ENCODE peak calls at places on chromosomes 3 and 15, in seven cellular contexts. One of them, this sample, is unnamed.

GRCh38 chr3:18389108-18389733 is 35.9 kb downstream of the SATB1 start:
- DNase-seq in GM12865: peak
- DNase-seq in NB4: peak
- DNase-seq in fibroblast of lung: no peak
- DNase-seq in mesothelial cell of epicardium: no peak
- DNase-seq in CD14-positive monocyte: no peak
- DNase-seq in AG09319: no peak
- DNase-seq in this sample: peak

GRCh38 chr3:12954891-12955650 is 113.7 kb upstream of the RPL32 start:
- DNase-seq in GM12865: peak
- DNase-seq in CD14-positive monocyte: peak
- DNase-seq in mesothelial cell of epicardium: no peak
- DNase-seq in NB4: peak
- DNase-seq in fibroblast of lung: peak
- DNase-seq in AG09319: no peak
- DNase-seq in this sample: peak

GRCh38 chr3:13795816-13796215 is 84.1 kb downstream of the WNT7A start:
- DNase-seq in mesothelial cell of epicardium: no peak
- DNase-seq in NB4: no peak
- DNase-seq in CD14-positive monocyte: no peak
- DNase-seq in GM12865: no peak
- DNase-seq in fibroblast of lung: no peak
- DNase-seq in AG09319: no peak
- DNase-seq in this sample: no peak

GRCh38 chr3:126342991-126343661 is 14.1 kb downstream of the KLF15 start:
- DNase-seq in fibroblast of lung: no peak
- DNase-seq in CD14-positive monocyte: no peak
- DNase-seq in AG09319: no peak
- DNase-seq in mesothelial cell of epicardium: peak
- DNase-seq in GM12865: no peak
- DNase-seq in NB4: peak
- DNase-seq in this sample: no peak

GRCh38 chr3:58422756-58423324 is 10.8 kb downstream of the PDHB start:
- DNase-seq in AG09319: no peak
- DNase-seq in NB4: peak
- DNase-seq in fibroblast of lung: peak
- DNase-seq in CD14-positive monocyte: no peak
- DNase-seq in mesothelial cell of epicardium: no peak
- DNase-seq in GM12865: no peak
- DNase-seq in this sample: no peak

GRCh38 chr3:195187609-195188529 is 83.1 kb downstream of the XXYLT1 start:
- DNase-seq in AG09319: no peak
- DNase-seq in fibroblast of lung: peak
- DNase-seq in GM12865: no peak
- DNase-seq in CD14-positive monocyte: no peak
- DNase-seq in NB4: no peak
- DNase-seq in mesothelial cell of epicardium: no peak
- DNase-seq in this sample: no peak

GRCh38 chr15:63226155-63226883 is 36.9 kb downstream of the RAB8B start:
- DNase-seq in NB4: peak
- DNase-seq in CD14-positive monocyte: no peak
- DNase-seq in mesothelial cell of epicardium: no peak
- DNase-seq in GM12865: no peak
- DNase-seq in AG09319: no peak
- DNase-seq in fibroblast of lung: no peak
- DNase-seq in this sample: no peak

GRCh38 chr15:90261811-90262210 is 3.7 kb upstream of the NGRN start:
- DNase-seq in NB4: no peak
- DNase-seq in AG09319: no peak
- DNase-seq in GM12865: no peak
- DNase-seq in mesothelial cell of epicardium: no peak
- DNase-seq in fibroblast of lung: peak
- DNase-seq in CD14-positive monocyte: no peak
- DNase-seq in this sample: no peak

GRCh38 chr3:192917508-192918274 is at the start of gene MB21D2:
- DNase-seq in AG09319: no peak
- DNase-seq in CD14-positive monocyte: no peak
- DNase-seq in GM12865: peak
- DNase-seq in mesothelial cell of epicardium: peak
- DNase-seq in NB4: peak
- DNase-seq in fibroblast of lung: peak
- DNase-seq in this sample: peak

GRCh38 chr3:197460002-197460401 is 95.8 kb downstream of the BDH1 start:
- DNase-seq in GM12865: no peak
- DNase-seq in mesothelial cell of epicardium: no peak
- DNase-seq in CD14-positive monocyte: no peak
- DNase-seq in AG09319: no peak
- DNase-seq in NB4: no peak
- DNase-seq in fibroblast of lung: no peak
- DNase-seq in this sample: no peak

GRCh38 chr3:197456271-197457091 is 99.3 kb downstream of the BDH1 start:
- DNase-seq in fibroblast of lung: peak
- DNase-seq in NB4: peak
- DNase-seq in CD14-positive monocyte: peak
- DNase-seq in GM12865: peak
- DNase-seq in AG09319: peak
- DNase-seq in mesothelial cell of epicardium: peak
- DNase-seq in this sample: peak

GRCh38 chr3:197460639-197461038 is 95.1 kb downstream of the BDH1 start:
- DNase-seq in NB4: no peak
- DNase-seq in CD14-positive monocyte: no peak
- DNase-seq in fibroblast of lung: no peak
- DNase-seq in mesothelial cell of epicardium: no peak
- DNase-seq in AG09319: no peak
- DNase-seq in GM12865: no peak
- DNase-seq in this sample: no peak

GRCh38 chr3:197458906-197459470 is 96.8 kb downstream of the BDH1 start:
- DNase-seq in GM12865: no peak
- DNase-seq in fibroblast of lung: no peak
- DNase-seq in mesothelial cell of epicardium: no peak
- DNase-seq in CD14-positive monocyte: no peak
- DNase-seq in AG09319: no peak
- DNase-seq in NB4: no peak
- DNase-seq in this sample: no peak

GRCh38 chr3:197458179-197458707 is 97.5 kb downstream of the BDH1 start:
- DNase-seq in CD14-positive monocyte: no peak
- DNase-seq in fibroblast of lung: no peak
- DNase-seq in mesothelial cell of epicardium: no peak
- DNase-seq in AG09319: no peak
- DNase-seq in GM12865: peak
- DNase-seq in NB4: peak
- DNase-seq in this sample: peak
- TF ChIP-seq CTCF in CD14-positive monocyte: no peak
- TF ChIP-seq CTCF in fibroblast of lung: no peak
- TF ChIP-seq CTCF in mesothelial cell of epicardium: peak
- TF ChIP-seq CTCF in AG09319: peak
- TF ChIP-seq CTCF in GM12865: peak
- TF ChIP-seq CTCF in NB4: peak
- TF ChIP-seq CTCF in this sample: no peak

DNA sequence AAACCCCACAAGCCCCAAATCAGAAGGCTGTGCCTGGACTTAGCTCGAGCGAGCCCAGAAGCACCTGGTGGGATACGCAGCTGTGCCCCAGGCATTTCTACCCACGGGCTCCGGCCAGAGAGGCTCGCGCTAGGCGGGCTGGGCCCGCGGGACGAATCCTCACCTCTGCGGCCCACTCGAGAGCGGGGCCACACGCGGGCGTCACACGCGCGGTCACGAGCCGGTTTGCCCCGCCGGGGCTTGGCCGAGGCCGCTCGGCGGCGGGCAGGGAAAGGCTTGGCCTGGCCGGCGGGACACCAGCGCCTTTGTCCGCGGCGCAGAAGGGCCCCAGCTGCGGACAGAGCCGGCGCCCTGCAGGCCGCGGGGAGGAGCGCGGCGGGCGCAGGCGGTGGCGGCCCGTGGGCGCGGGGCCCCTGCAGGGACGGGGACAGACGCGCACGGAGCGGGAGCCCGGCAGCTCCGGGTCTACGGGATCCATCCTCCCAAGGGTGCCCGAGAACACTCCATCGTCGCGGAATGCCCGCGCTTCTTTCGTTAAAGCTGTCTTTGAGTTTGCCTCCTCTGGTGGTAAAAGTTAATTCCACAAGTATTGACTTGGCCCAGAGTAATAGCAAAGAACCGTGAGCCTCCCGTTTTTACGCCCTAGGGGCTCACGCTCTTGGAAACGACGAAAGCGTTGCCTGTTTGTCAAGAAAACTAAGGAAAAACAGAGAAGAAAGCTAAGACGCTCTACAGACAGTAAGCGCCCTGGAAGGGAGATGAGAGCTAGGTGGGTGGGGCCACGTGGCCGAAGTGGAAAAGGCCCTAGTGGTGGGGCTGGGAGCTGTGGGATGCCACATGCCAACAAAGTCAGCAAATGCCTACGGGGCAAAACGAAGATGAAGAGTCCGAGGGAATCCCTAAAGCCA is 26.4 kb downstream of the TYRO3 start:
- DNase-seq in NB4: peak
- DNase-seq in CD14-positive monocyte: no peak
- DNase-seq in AG09319: peak
- DNase-seq in fibroblast of lung: peak
- DNase-seq in GM12865: no peak
- DNase-seq in mesothelial cell of epicardium: peak
- DNase-seq in this sample: peak
- TF ChIP-seq CTCF in NB4: no peak
- TF ChIP-seq CTCF in CD14-positive monocyte: peak
- TF ChIP-seq CTCF in AG09319: peak
- TF ChIP-seq CTCF in fibroblast of lung: peak
- TF ChIP-seq CTCF in GM12865: no peak
- TF ChIP-seq CTCF in mesothelial cell of epicardium: no peak
- TF ChIP-seq CTCF in this sample: no peak

GRCh38 chr15:29410342-29410741 is 140.7 kb upstream of the NSMCE3 start:
- DNase-seq in AG09319: no peak
- DNase-seq in mesothelial cell of epicardium: no peak
- DNase-seq in CD14-positive monocyte: no peak
- DNase-seq in GM12865: no peak
- DNase-seq in fibroblast of lung: no peak
- DNase-seq in NB4: no peak
- DNase-seq in this sample: no peak
- TF ChIP-seq CTCF in AG09319: no peak
- TF ChIP-seq CTCF in mesothelial cell of epicardium: no peak
- TF ChIP-seq CTCF in CD14-positive monocyte: no peak
- TF ChIP-seq CTCF in GM12865: no peak
- TF ChIP-seq CTCF in fibroblast of lung: no peak
- TF ChIP-seq CTCF in NB4: no peak
- TF ChIP-seq CTCF in this sample: no peak

DNA sequence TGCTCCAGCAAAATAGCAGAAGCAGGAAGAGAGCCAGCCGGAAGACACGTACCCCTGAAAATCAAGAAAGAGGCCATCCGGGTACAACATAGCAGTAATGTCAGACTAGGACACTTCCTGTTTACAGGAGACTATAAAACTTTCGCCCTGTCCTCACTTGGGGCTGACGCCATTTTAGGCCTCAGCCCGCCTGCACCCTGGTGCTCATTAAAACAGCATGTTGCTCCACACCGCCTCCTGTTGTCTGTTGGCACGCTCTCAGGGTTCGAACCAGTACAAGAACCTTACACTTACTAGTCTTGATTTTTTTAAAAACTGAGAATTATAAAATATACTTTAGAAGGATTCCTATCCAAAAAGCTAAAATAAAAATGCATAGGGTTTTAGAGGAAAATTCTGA is 159.8 kb upstream of the NR2E3 start:
- DNase-seq in fibroblast of lung: no peak
- DNase-seq in GM12865: no peak
- DNase-seq in AG09319: no peak
- DNase-seq in CD14-positive monocyte: no peak
- DNase-seq in NB4: no peak
- DNase-seq in mesothelial cell of epicardium: no peak
- DNase-seq in this sample: no peak
- TF ChIP-seq CTCF in fibroblast of lung: no peak
- TF ChIP-seq CTCF in GM12865: no peak
- TF ChIP-seq CTCF in AG09319: no peak
- TF ChIP-seq CTCF in CD14-positive monocyte: no peak
- TF ChIP-seq CTCF in NB4: no peak
- TF ChIP-seq CTCF in mesothelial cell of epicardium: no peak
- TF ChIP-seq CTCF in this sample: no peak

GRCh38 chr3:125194849-125195601 is 17.5 kb downstream of the SLC12A8 start:
- DNase-seq in CD14-positive monocyte: no peak
- DNase-seq in mesothelial cell of epicardium: no peak
- DNase-seq in GM12865: peak
- DNase-seq in AG09319: peak
- DNase-seq in NB4: no peak
- DNase-seq in fibroblast of lung: peak
- DNase-seq in this sample: no peak
- TF ChIP-seq CTCF in CD14-positive monocyte: no peak
- TF ChIP-seq CTCF in mesothelial cell of epicardium: no peak
- TF ChIP-seq CTCF in GM12865: no peak
- TF ChIP-seq CTCF in AG09319: no peak
- TF ChIP-seq CTCF in NB4: no peak
- TF ChIP-seq CTCF in fibroblast of lung: no peak
- TF ChIP-seq CTCF in this sample: no peak

DNA sequence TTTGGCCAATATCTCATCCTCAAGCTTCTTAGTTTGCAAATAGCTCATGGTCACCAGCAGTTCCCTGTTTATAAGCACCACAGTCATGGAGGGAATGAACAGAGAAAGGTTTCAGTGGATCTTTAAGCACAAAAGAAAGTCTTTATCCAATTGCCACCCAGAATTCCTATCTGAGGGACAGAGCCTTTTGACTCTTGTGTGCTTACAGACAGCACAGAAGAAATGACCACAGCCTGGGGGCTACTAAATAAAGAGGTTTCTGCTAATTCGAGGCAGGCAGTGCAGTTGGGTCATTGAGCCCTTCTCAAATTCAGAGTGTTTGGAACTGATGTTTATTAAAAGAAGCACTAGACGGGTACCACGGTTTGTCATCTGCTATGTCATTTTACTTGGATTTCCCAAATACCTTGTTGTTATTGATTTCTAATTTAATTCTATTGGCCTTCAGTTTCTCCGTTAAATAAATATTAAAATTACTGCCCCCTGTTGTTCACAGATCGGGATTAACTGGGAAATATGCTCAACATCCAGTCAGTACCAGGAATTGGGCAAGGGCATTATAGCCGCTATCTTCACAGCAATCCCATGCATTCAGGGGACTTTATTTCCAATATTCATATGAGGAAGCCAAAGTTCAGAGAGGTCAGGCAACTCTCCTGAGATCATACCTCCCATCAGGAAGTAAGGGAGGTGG is 3.6 kb downstream of the PRICKLE2 start:
- DNase-seq in NB4: no peak
- DNase-seq in AG09319: no peak
- DNase-seq in fibroblast of lung: no peak
- DNase-seq in mesothelial cell of epicardium: no peak
- DNase-seq in GM12865: no peak
- DNase-seq in CD14-positive monocyte: no peak
- DNase-seq in this sample: no peak
- TF ChIP-seq CTCF in NB4: no peak
- TF ChIP-seq CTCF in AG09319: no peak
- TF ChIP-seq CTCF in fibroblast of lung: no peak
- TF ChIP-seq CTCF in mesothelial cell of epicardium: no peak
- TF ChIP-seq CTCF in GM12865: no peak
- TF ChIP-seq CTCF in CD14-positive monocyte: no peak
- TF ChIP-seq CTCF in this sample: no peak